ENCODE peak calls at places on chromosomes 7 and 10, in seven cellular contexts. P is kidney epithelial cell; N is activated naive CD4-positive, alpha-beta T cell; C is NCI-H187; F is HTR-8/SVneo; T is C1 segment of cervical spinal cord; M is prostate gland. E is an unnamed sample.

GRCh38 chr10:74502963-74503608 is 323.3 kb upstream of the KAT6B start:
- DNase-seq in T (no peak), N (no peak), P (no peak), M (no peak), F (peak), C (no peak), E (no peak)

GRCh38 chr10:59877191-59877671 is 29.1 kb downstream of the CCDC6 start:
- DNase-seq in C (no peak), M (no peak), T (no peak), N (no peak), F (no peak), P (no peak), E (no peak)

GRCh38 chr7:6344278-6344677 is 71.9 kb upstream of the CYTH3 start:
- DNase-seq in F (no peak), T (no peak), P (no peak), M (no peak), C (no peak), N (no peak), E (no peak)

GRCh38 chr7:80480566-80480965 is 31.3 kb downstream of the GNAT3 start:
- DNase-seq in P (no peak), N (no peak), C (no peak), F (no peak), T (no peak), M (no peak), E (no peak)

GRCh38 chr10:21978191-21978862 is 25.2 kb downstream of the DNAJC1 start:
- DNase-seq in P (no peak), T (no peak), M (no peak), F (no peak), N (no peak), C (no peak), E (no peak)

GRCh38 chr7:116988363-116988989 is 35.2 kb downstream of the ST7 start:
- DNase-seq in C (no peak), N (no peak), M (no peak), F (no peak), T (no peak), P (no peak), E (no peak)

GRCh38 chr7:149736478-149737360 is 36.7 kb downstream of the ZNF467 start:
- DNase-seq in T (no peak), F (no peak), C (no peak), N (no peak), P (no peak), M (no peak), E (no peak)

GRCh38 chr7:13872751-13873150 is 116.7 kb downstream of the ETV1 start:
- DNase-seq in P (no peak), M (no peak), C (no peak), T (no peak), N (no peak), F (no peak), E (no peak)

GRCh38 chr10:131773321-131773988 is 127.4 kb upstream of the PPP2R2D start:
- DNase-seq in F (no peak), P (no peak), M (no peak), T (no peak), N (no peak), C (no peak), E (no peak)

GRCh38 chr10:4902571-4903011 is 60.6 kb upstream of the AKR1C1 start:
- DNase-seq in N (no peak), P (no peak), F (no peak), C (no peak), T (no peak), M (peak), E (no peak)

GRCh38 chr7:40586197-40586596 is 451.4 kb downstream of the SUGCT start:
- DNase-seq in P (peak), T (no peak), F (peak), N (no peak), M (no peak), C (no peak), E (peak)

GRCh38 chr7:149635561-149636329 is 137.6 kb downstream of the ZNF467 start:
- DNase-seq in F (no peak), T (no peak), N (no peak), M (no peak), C (no peak), P (no peak), E (no peak)

GRCh38 chr10:7272008-7272407 is 138.8 kb downstream of the SFMBT2 start:
- DNase-seq in F (no peak), P (no peak), C (no peak), N (peak), M (no peak), T (no peak), E (no peak)

GRCh38 chr10:73908853-73909611 is 1.9 kb upstream of the PLAU start:
- DNase-seq in C (no peak), F (peak), M (no peak), N (no peak), T (peak), P (peak), E (peak)

GRCh38 chr7:139984642-139985539 is 77.9 kb downstream of the PARP12 start:
- DNase-seq in C (no peak), T (no peak), F (no peak), P (no peak), M (no peak), N (no peak), E (no peak)

GRCh38 chr10:43809211-43809930 is 160.7 kb upstream of the ZNF32 start:
- DNase-seq in F (peak), N (no peak), M (no peak), T (no peak), C (no peak), P (peak), E (peak)

GRCh38 chr7:81676105-81676811 is 93.6 kb downstream of the HGF start:
- DNase-seq in C (no peak), F (no peak), N (no peak), M (no peak), T (no peak), P (no peak), E (no peak)

GRCh38 chr10:99908512-99908911 is 101.2 kb downstream of the DNMBP start:
- DNase-seq in T (no peak), N (no peak), P (no peak), C (no peak), M (no peak), F (no peak), E (no peak)

GRCh38 chr7:84970683-84971082 is 216.2 kb downstream of the SEMA3D start:
- DNase-seq in M (no peak), T (no peak), N (no peak), F (no peak), C (no peak), P (no peak), E (no peak)

GRCh38 chr7:116025098-116025809 is 5.3 kb downstream of the TFEC start:
- DNase-seq in N (no peak), T (no peak), P (peak), M (no peak), F (no peak), C (no peak), E (no peak)

GRCh38 chr7:151469281-151469680 is 29.3 kb upstream of the CRYGN start:
- DNase-seq in T (no peak), F (no peak), M (no peak), C (no peak), N (no peak), P (no peak), E (no peak)

GRCh38 chr10:48946891-48947500 is 7.4 kb upstream of the LRRC18 start:
- DNase-seq in C (no peak), T (no peak), F (no peak), N (no peak), P (no peak), M (no peak), E (no peak)